ENCODE peak calls at places on chromosomes 4 and X, in ten cellular contexts. G is stimulated activated CD8-positive, alpha-beta memory T cell treated with anti-CD3 and anti-CD28 coated beads, Interleukin-4, amount 100 ng/mL, for 48 hours; A is foreskin melanocyte; B is NCI-H1417 treated with DMSO at 0.1 percent for 48 hours; O is stomach; Z is stimulated activated CD4-positive, alpha-beta T cell treated with anti-CD3 and anti-CD28 coated beads, Interleukin-15, amount 100 ng/mL, for 24 hours; K is EL; E is omental fat pad; W is sciatic nerve; T is COLO829. N is an unnamed sample.

GRCh38 chr4:21802406-21802805 is 146.2 kb downstream of the KCNIP4 start:
- DNase-seq in G (no peak), A (peak; percentile 44), B (no peak), O (no peak), Z (no peak), K (peak; percentile 79), E (no peak), W (no peak), T (peak; percentile 7), N (peak; percentile 70)

GRCh38 chr4:152079543-152080293 is 318.9 kb upstream of the GATB start:
- DNase-seq in G (no peak), A (no peak), B (no peak), O (no peak), Z (peak; percentile 47), K (no peak), E (no peak), W (no peak), T (no peak), N (no peak)

GRCh38 chr4:37653601-37654000 is 32.6 kb downstream of the RELL1 start:
- DNase-seq in G (no peak), A (peak; percentile 29), B (no peak), O (no peak), Z (no peak), K (peak; percentile 81), E (no peak), W (no peak), T (no peak), N (peak; percentile 70)

GRCh38 chr4:47623916-47624554 is 139.0 kb downstream of the ATP10D start:
- DNase-seq in G (no peak), A (no peak), B (no peak), O (no peak), Z (no peak), K (peak; percentile 68), E (no peak), W (no peak), T (no peak), N (peak; percentile 52)

GRCh38 chr4:176499518-176499917 is 179.8 kb downstream of the SPCS3 start:
- DNase-seq in G (no peak), A (peak; percentile 42), B (no peak), O (no peak), Z (no peak), K (peak; percentile 75), E (no peak), W (no peak), T (peak; percentile 50), N (peak; percentile 67)

GRCh38 chr4:83548151-83548905 is 12.4 kb downstream of the GPAT3 start:
- DNase-seq in G (peak; percentile 76), A (peak; percentile 77), B (peak; percentile 67), O (peak; percentile 83), Z (peak; percentile 76), K (peak; percentile 92), E (peak; percentile 23), W (peak; percentile 63), T (peak; percentile 96), N (peak; percentile 96)

GRCh38 chrX:66030505-66031317 is 9.2 kb downstream of the VSIG4 start:
- DNase-seq in G (peak; percentile 41), A (peak; percentile 3), B (no peak), O (no peak), Z (peak; percentile 36), K (peak; percentile 5), E (no peak), W (no peak), T (peak; percentile 13), N (no peak)

GRCh38 chr4:158496030-158496741 is 25.5 kb upstream of the RXFP1 start:
- DNase-seq in G (peak; percentile 68), A (no peak), B (no peak), O (peak; percentile 44), Z (peak; percentile 46), K (peak; percentile 8), E (peak; percentile 23), W (no peak), T (no peak), N (peak; percentile 11)

GRCh38 chr4:57137261-57137660 is 27.1 kb upstream of the IGFBP7 start:
- DNase-seq in G (no peak), A (no peak), B (no peak), O (no peak), Z (no peak), K (peak; percentile 35), E (no peak), W (no peak), T (no peak), N (peak; percentile 61)

GRCh38 chrX:51272638-51273037 is 60.0 kb upstream of the NUDT10 start:
- DNase-seq in G (no peak), A (no peak), B (no peak), O (no peak), Z (no peak), K (no peak), E (no peak), W (no peak), T (no peak), N (no peak)